ENCODE peak calls at places on chromosomes 1 and 21, in five cellular contexts. One of them, this sample, is unnamed.

GRCh38 chr1:242212401-242212800 is 213.5 kb upstream of the MAP1LC3C start:
- DNase-seq in K562: no peak
- DNase-seq in HCT116: no peak
- DNase-seq in suprapubic skin: no peak
- DNase-seq in breast epithelium: no peak
- DNase-seq in this sample: no peak

GRCh38 chr1:157154291-157154690 is 16.1 kb upstream of the ETV3 start:
- DNase-seq in K562: no peak
- DNase-seq in HCT116: no peak
- DNase-seq in suprapubic skin: no peak
- DNase-seq in breast epithelium: no peak
- DNase-seq in this sample: no peak

GRCh38 chr1:12397426-12398134 is 167.8 kb downstream of the VPS13D start:
- DNase-seq in K562: no peak
- DNase-seq in HCT116: no peak
- DNase-seq in suprapubic skin: no peak
- DNase-seq in breast epithelium: no peak
- DNase-seq in this sample: no peak

GRCh38 chr1:46202975-46203737 is at the start of gene LURAP1:
- DNase-seq in K562: peak
- DNase-seq in HCT116: no peak
- DNase-seq in suprapubic skin: no peak
- DNase-seq in breast epithelium: no peak
- DNase-seq in this sample: peak

GRCh38 chr21:32826317-32827167 is 55.0 kb upstream of the PAXBP1 start:
- DNase-seq in K562: peak
- DNase-seq in HCT116: peak
- DNase-seq in suprapubic skin: no peak
- DNase-seq in breast epithelium: no peak
- DNase-seq in this sample: peak

GRCh38 chr1:200856716-200857352 is 15.9 kb upstream of the GPR25 start:
- DNase-seq in K562: no peak
- DNase-seq in HCT116: no peak
- DNase-seq in suprapubic skin: no peak
- DNase-seq in breast epithelium: no peak
- DNase-seq in this sample: no peak

GRCh38 chr1:111778541-111779051 is 22.9 kb downstream of the DDX20 start:
- DNase-seq in K562: no peak
- DNase-seq in HCT116: no peak
- DNase-seq in suprapubic skin: no peak
- DNase-seq in breast epithelium: no peak
- DNase-seq in this sample: no peak

GRCh38 chr1:22763479-22764200 is 53.0 kb downstream of the EPHB2 start:
- DNase-seq in K562: no peak
- DNase-seq in HCT116: no peak
- DNase-seq in suprapubic skin: no peak
- DNase-seq in breast epithelium: no peak
- DNase-seq in this sample: peak

GRCh38 chr1:207821464-207822045 is 69.7 kb downstream of the CD46 start:
- DNase-seq in K562: no peak
- DNase-seq in HCT116: no peak
- DNase-seq in suprapubic skin: peak
- DNase-seq in breast epithelium: no peak
- DNase-seq in this sample: no peak

GRCh38 chr21:38988211-38989096 is 182.7 kb downstream of the ETS2 start:
- DNase-seq in K562: no peak
- DNase-seq in HCT116: no peak
- DNase-seq in suprapubic skin: no peak
- DNase-seq in breast epithelium: no peak
- DNase-seq in this sample: no peak

GRCh38 chr1:101566883-101567538 is 330.2 kb downstream of the S1PR1 start:
- DNase-seq in K562: no peak
- DNase-seq in HCT116: no peak
- DNase-seq in suprapubic skin: no peak
- DNase-seq in breast epithelium: no peak
- DNase-seq in this sample: no peak

GRCh38 chr1:228347181-228347580 is 59.5 kb downstream of the TRIM11 start:
- DNase-seq in K562: no peak
- DNase-seq in HCT116: no peak
- DNase-seq in suprapubic skin: no peak
- DNase-seq in breast epithelium: peak
- DNase-seq in this sample: no peak

GRCh38 chr1:47340227-47340626 is 6.6 kb downstream of the CMPK1 start:
- DNase-seq in K562: no peak
- DNase-seq in HCT116: no peak
- DNase-seq in suprapubic skin: no peak
- DNase-seq in breast epithelium: no peak
- DNase-seq in this sample: no peak

GRCh38 chr1:150628766-150629114 is 672 bp downstream of the ENSA start:
- DNase-seq in K562: no peak
- DNase-seq in HCT116: no peak
- DNase-seq in suprapubic skin: peak
- DNase-seq in breast epithelium: no peak
- DNase-seq in this sample: no peak

GRCh38 chr1:43414634-43415223 is 25.0 kb downstream of the SZT2 start:
- DNase-seq in K562: peak
- DNase-seq in HCT116: peak
- DNase-seq in suprapubic skin: no peak
- DNase-seq in breast epithelium: no peak
- DNase-seq in this sample: no peak

GRCh38 chr1:29398431-29398830 is 162.1 kb downstream of the PTPRU start:
- DNase-seq in K562: no peak
- DNase-seq in HCT116: no peak
- DNase-seq in suprapubic skin: no peak
- DNase-seq in breast epithelium: no peak
- DNase-seq in this sample: no peak

GRCh38 chr1:202085682-202086373 is 36.9 kb upstream of the GPR37L1 start:
- DNase-seq in K562: no peak
- DNase-seq in HCT116: no peak
- DNase-seq in suprapubic skin: no peak
- DNase-seq in breast epithelium: peak
- DNase-seq in this sample: no peak

GRCh38 chr1:41998250-41998649 is 79.5 kb upstream of the HIVEP3 start:
- DNase-seq in K562: no peak
- DNase-seq in HCT116: no peak
- DNase-seq in suprapubic skin: no peak
- DNase-seq in breast epithelium: no peak
- DNase-seq in this sample: no peak

GRCh38 chr1:176205322-176205914 is 1.7 kb downstream of the COP1 start:
- DNase-seq in K562: no peak
- DNase-seq in HCT116: no peak
- DNase-seq in suprapubic skin: no peak
- DNase-seq in breast epithelium: no peak
- DNase-seq in this sample: no peak

GRCh38 chr1:233725423-233725822 is 111.5 kb downstream of the KCNK1 start:
- DNase-seq in K562: no peak
- DNase-seq in HCT116: no peak
- DNase-seq in suprapubic skin: no peak
- DNase-seq in breast epithelium: no peak
- DNase-seq in this sample: no peak

GRCh38 chr21:35988396-35989140 is 71.8 kb downstream of the SETD4 start:
- DNase-seq in K562: no peak
- DNase-seq in HCT116: no peak
- DNase-seq in suprapubic skin: no peak
- DNase-seq in breast epithelium: no peak
- DNase-seq in this sample: no peak

GRCh38 chr1:112998592-112999235 is 42.7 kb upstream of the SLC16A1 start:
- DNase-seq in K562: no peak
- DNase-seq in HCT116: no peak
- DNase-seq in suprapubic skin: no peak
- DNase-seq in breast epithelium: no peak
- DNase-seq in this sample: no peak

GRCh38 chr1:23643668-23644554 is 47.7 kb upstream of the RPL11 start:
- DNase-seq in K562: no peak
- DNase-seq in HCT116: no peak
- DNase-seq in suprapubic skin: no peak
- DNase-seq in breast epithelium: no peak
- DNase-seq in this sample: no peak

GRCh38 chr1:226628624-226629155 is 80.1 kb downstream of the STUM start:
- DNase-seq in K562: no peak
- DNase-seq in HCT116: no peak
- DNase-seq in suprapubic skin: peak
- DNase-seq in breast epithelium: no peak
- DNase-seq in this sample: no peak

GRCh38 chr1:18775341-18775740 is 84.1 kb downstream of the TAS1R2 start:
- DNase-seq in K562: no peak
- DNase-seq in HCT116: no peak
- DNase-seq in suprapubic skin: no peak
- DNase-seq in breast epithelium: no peak
- DNase-seq in this sample: no peak

GRCh38 chr1:211783897-211784296 is 46.7 kb downstream of the LPGAT1 start:
- DNase-seq in K562: no peak
- DNase-seq in HCT116: no peak
- DNase-seq in suprapubic skin: no peak
- DNase-seq in breast epithelium: no peak
- DNase-seq in this sample: no peak

GRCh38 chr1:156608981-156609380 is 7.7 kb upstream of the GPATCH4 start:
- DNase-seq in K562: peak
- DNase-seq in HCT116: no peak
- DNase-seq in suprapubic skin: no peak
- DNase-seq in breast epithelium: no peak
- DNase-seq in this sample: no peak

GRCh38 chr1:206741142-206741701 is 29.4 kb upstream of the IL19 start:
- DNase-seq in K562: no peak
- DNase-seq in HCT116: no peak
- DNase-seq in suprapubic skin: no peak
- DNase-seq in breast epithelium: no peak
- DNase-seq in this sample: no peak

GRCh38 chr1:206737729-206738222 is 32.8 kb upstream of the IL19 start:
- DNase-seq in K562: peak
- DNase-seq in HCT116: no peak
- DNase-seq in suprapubic skin: no peak
- DNase-seq in breast epithelium: no peak
- DNase-seq in this sample: no peak

GRCh38 chr1:206736878-206737728 is 33.5 kb upstream of the IL19 start:
- DNase-seq in K562: no peak
- DNase-seq in HCT116: no peak
- DNase-seq in suprapubic skin: no peak
- DNase-seq in breast epithelium: no peak
- DNase-seq in this sample: no peak

GRCh38 chr1:206738370-206739366 is 31.9 kb upstream of the IL19 start:
- DNase-seq in K562: no peak
- DNase-seq in HCT116: peak
- DNase-seq in suprapubic skin: no peak
- DNase-seq in breast epithelium: no peak
- DNase-seq in this sample: no peak

GRCh38 chr1:206739411-206740076 is 31.0 kb upstream of the IL19 start:
- DNase-seq in K562: no peak
- DNase-seq in HCT116: no peak
- DNase-seq in suprapubic skin: no peak
- DNase-seq in breast epithelium: no peak
- DNase-seq in this sample: peak
- TF ChIP-seq POLR2AphosphoS5 in K562: no peak
- TF ChIP-seq POLR2AphosphoS5 in HCT116: no peak
- TF ChIP-seq POLR2AphosphoS5 in suprapubic skin: no peak
- TF ChIP-seq POLR2AphosphoS5 in breast epithelium: no peak
- TF ChIP-seq POLR2AphosphoS5 in this sample: peak

DNA sequence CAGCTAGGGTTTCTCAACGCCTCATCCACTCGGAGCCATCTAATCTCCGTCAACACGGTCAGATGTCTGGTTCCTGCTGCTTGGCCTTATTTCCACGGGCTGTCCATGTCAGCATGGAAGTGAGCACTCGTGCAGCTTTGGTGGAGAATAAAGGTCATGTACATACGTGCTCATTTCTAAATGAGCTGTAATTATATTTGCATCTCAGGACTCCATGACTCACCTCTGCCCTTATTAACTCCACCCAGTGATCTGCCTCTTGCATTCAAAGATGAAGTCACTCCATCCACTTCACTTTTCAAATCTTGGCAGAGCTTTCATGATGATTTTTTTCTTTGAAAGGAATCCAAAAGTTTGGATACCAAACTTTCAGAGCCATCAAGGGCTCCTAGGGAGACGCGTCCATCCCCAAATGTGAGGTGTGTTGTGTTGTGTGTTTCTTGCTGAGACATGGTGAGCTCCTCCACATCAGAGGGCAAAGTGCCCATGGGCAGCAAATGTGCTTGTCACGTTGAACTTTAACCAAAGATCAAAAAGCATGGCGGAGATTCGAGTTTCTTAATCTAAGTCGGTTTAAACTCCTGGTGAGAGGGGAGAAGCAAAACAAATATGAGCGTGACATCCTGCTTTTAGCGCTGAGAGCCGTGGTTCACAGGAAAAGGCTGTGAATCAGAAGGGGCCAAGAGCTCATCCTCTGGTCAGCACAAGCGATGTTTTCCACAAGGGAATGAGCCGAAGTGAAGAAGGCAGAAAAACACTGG is 68.6 kb upstream of the ERRFI1 start:
- DNase-seq in K562: no peak
- DNase-seq in HCT116: no peak
- DNase-seq in suprapubic skin: no peak
- DNase-seq in breast epithelium: no peak
- DNase-seq in this sample: no peak
- TF ChIP-seq POLR2A in K562: no peak
- TF ChIP-seq POLR2A in HCT116: no peak
- TF ChIP-seq POLR2A in suprapubic skin: no peak
- TF ChIP-seq POLR2A in breast epithelium: no peak
- TF ChIP-seq POLR2A in this sample: no peak

GRCh38 chr1:14403961-14404645 is 194.4 kb upstream of the KAZN start:
- DNase-seq in K562: no peak
- DNase-seq in HCT116: no peak
- DNase-seq in suprapubic skin: no peak
- DNase-seq in breast epithelium: no peak
- DNase-seq in this sample: no peak

DNA sequence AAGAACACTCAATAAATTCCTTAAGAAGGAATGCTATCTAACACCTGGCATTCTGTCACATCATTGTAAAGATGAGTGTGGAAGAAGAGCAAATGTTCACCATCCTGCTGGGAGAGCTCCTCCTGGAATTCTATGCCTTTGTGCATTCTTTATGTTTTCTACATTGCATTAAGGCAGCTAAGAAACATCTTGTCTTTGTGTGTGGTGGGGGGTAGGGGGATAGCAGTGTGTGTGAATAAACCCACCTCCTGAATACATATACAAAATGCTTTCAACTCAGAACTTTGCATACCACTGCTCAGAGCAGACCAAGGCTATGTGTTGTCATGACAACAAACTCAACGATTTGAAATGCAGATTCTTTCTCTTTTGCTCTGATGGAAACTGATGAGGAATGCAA is 193.6 kb upstream of the KAZN start:
- DNase-seq in K562: no peak
- DNase-seq in HCT116: no peak
- DNase-seq in suprapubic skin: no peak
- DNase-seq in breast epithelium: no peak
- DNase-seq in this sample: no peak
- TF ChIP-seq POLR2AphosphoS5 in K562: no peak
- TF ChIP-seq POLR2AphosphoS5 in HCT116: no peak
- TF ChIP-seq POLR2AphosphoS5 in suprapubic skin: no peak
- TF ChIP-seq POLR2AphosphoS5 in breast epithelium: no peak
- TF ChIP-seq POLR2AphosphoS5 in this sample: no peak

DNA sequence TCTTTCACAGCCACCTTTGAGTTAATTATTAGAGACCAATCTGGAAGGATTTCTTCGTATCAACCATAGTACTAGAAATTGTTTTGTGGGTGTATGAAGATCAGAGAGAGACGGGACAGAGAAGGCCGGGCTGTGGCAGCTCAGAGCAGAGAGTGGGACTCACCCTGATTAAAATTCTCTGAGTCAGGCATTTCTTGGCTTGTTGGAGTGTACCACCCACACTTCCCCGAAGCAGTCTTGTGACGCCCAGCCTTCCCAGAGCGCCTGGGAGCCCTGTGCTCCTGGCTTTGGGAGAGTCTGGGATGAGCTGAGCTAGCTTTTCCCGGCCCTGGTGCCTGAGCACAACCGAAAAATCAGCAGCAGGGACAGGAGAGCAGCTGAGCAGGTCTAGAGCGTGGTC is 19.4 kb downstream of the PLEKHM2 start:
- DNase-seq in K562: no peak
- DNase-seq in HCT116: no peak
- DNase-seq in suprapubic skin: no peak
- DNase-seq in breast epithelium: no peak
- DNase-seq in this sample: no peak
- TF ChIP-seq POLR2A in K562: no peak
- TF ChIP-seq POLR2A in HCT116: no peak
- TF ChIP-seq POLR2A in suprapubic skin: no peak
- TF ChIP-seq POLR2A in breast epithelium: peak
- TF ChIP-seq POLR2A in this sample: no peak